ENCODE peak calls at places on chromosomes 6 and 20, in five cellular contexts. I is tibial nerve, F is BJ, D is tibial artery, X is colonic mucosa. P is an unnamed sample.

GRCh38 chr6:162612613-162613012 is 115.0 kb downstream of the PRKN start:
- DNase-seq in I (no peak), F (no peak), D (no peak), X (no peak), P (no peak)

GRCh38 chr6:82072113-82072512 is 175.4 kb downstream of the IBTK start:
- DNase-seq in I (no peak), F (no peak), D (no peak), X (no peak), P (no peak)

GRCh38 chr6:32148722-32149576 is 2.8 kb downstream of the PRRT1 start:
- DNase-seq in I (peak), F (no peak), D (peak), X (peak), P (no peak)

GRCh38 chr6:129719692-129720091 is 9.7 kb upstream of the ARHGAP18 start:
- DNase-seq in I (no peak), F (no peak), D (no peak), X (no peak), P (no peak)

GRCh38 chr20:22584922-22585785 is 782 bp upstream of the FOXA2 start:
- DNase-seq in I (no peak), F (no peak), D (no peak), X (peak), P (no peak)

GRCh38 chr6:127365874-127366273 is 22.5 kb upstream of the ECHDC1 start:
- DNase-seq in I (no peak), F (no peak), D (no peak), X (no peak), P (no peak)

GRCh38 chr20:52150440-52151258 is 40.9 kb downstream of the ZFP64 start:
- DNase-seq in I (peak), F (peak), D (no peak), X (peak), P (peak)

GRCh38 chr20:60087563-60088105 is 129.4 kb downstream of the CDH26 start:
- DNase-seq in I (no peak), F (no peak), D (no peak), X (no peak), P (no peak)

GRCh38 chr6:12811519-12811918 is 95.0 kb downstream of the PHACTR1 start:
- DNase-seq in I (no peak), F (no peak), D (no peak), X (no peak), P (no peak)

GRCh38 chr6:34984416-34984815 is 95.4 kb downstream of the ANKS1A start:
- DNase-seq in I (no peak), F (no peak), D (no peak), X (no peak), P (no peak)

GRCh38 chr6:75098709-75099108 is 107.1 kb downstream of the COL12A1 start:
- DNase-seq in I (peak), F (peak), D (peak), X (peak), P (peak)

GRCh38 chr6:15945593-15946159 is 183.2 kb upstream of the MYLIP start:
- DNase-seq in I (no peak), F (no peak), D (no peak), X (no peak), P (no peak)

GRCh38 chr6:26268659-26269402 is 96.2 kb upstream of the BTN3A2 start:
- DNase-seq in I (no peak), F (no peak), D (no peak), X (peak), P (no peak)

GRCh38 chr6:26271640-26272090 is 93.3 kb upstream of the BTN3A2 start:
- DNase-seq in I (no peak), F (no peak), D (no peak), X (peak), P (no peak)

GRCh38 chr6:26270903-26271639 is 93.9 kb upstream of the BTN3A2 start:
- DNase-seq in I (peak), F (peak), D (peak), X (peak), P (no peak)

GRCh38 chr6:26270121-26270861 is 94.7 kb upstream of the BTN3A2 start:
- DNase-seq in I (no peak), F (no peak), D (no peak), X (no peak), P (no peak)

DNA sequence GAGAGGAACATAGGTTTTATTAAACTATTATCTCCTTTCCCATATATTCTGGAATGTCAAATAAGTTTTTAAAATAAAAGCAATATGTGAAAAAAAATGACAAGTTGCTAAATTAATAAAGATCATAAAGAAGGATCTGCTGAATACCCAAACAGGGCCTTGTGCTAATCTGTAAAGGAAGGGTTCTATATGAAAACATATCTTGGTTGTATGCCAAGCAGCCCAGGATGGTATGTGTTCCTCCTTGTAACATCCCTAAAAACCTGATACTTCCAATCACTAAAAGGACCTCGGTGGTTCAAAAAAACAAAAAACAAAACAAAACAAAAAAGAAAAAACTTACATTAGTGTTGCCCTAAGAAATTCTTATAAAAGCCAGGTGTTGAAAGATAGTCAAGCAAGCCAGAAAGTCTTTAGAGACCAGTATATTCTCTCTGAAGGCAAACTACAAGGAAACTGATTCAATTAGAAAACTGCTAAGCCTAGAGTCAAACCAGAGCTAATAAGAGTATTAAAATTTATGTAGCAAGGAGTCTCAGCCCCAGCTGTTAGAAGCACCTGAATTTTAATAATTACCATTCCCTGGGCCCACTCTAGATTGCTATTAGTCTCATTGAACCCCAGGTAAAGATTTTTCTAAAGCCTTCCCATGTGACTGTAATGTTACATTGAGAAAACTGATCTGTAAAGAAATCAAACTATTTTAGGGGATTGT is 95.4 kb upstream of the BTN3A2 start:
- DNase-seq in I (no peak), F (no peak), D (no peak), X (no peak), P (no peak)
- H3K4me3 ChIP-seq in I (no peak), F (no peak), D (no peak), X (no peak), P (peak)

GRCh38 chr6:106101466-106101865 is 15.3 kb downstream of the PRDM1 start:
- DNase-seq in I (no peak), F (no peak), D (no peak), X (no peak), P (no peak)

GRCh38 chr6:106097368-106098231 is 11.5 kb downstream of the PRDM1 start:
- DNase-seq in I (peak), F (no peak), D (no peak), X (peak), P (no peak)

GRCh38 chr6:106100755-106101154 is 14.6 kb downstream of the PRDM1 start:
- DNase-seq in I (no peak), F (no peak), D (no peak), X (no peak), P (no peak)

GRCh38 chr6:106099235-106099537 is 13.1 kb downstream of the PRDM1 start:
- DNase-seq in I (no peak), F (no peak), D (no peak), X (peak), P (no peak)

DNA sequence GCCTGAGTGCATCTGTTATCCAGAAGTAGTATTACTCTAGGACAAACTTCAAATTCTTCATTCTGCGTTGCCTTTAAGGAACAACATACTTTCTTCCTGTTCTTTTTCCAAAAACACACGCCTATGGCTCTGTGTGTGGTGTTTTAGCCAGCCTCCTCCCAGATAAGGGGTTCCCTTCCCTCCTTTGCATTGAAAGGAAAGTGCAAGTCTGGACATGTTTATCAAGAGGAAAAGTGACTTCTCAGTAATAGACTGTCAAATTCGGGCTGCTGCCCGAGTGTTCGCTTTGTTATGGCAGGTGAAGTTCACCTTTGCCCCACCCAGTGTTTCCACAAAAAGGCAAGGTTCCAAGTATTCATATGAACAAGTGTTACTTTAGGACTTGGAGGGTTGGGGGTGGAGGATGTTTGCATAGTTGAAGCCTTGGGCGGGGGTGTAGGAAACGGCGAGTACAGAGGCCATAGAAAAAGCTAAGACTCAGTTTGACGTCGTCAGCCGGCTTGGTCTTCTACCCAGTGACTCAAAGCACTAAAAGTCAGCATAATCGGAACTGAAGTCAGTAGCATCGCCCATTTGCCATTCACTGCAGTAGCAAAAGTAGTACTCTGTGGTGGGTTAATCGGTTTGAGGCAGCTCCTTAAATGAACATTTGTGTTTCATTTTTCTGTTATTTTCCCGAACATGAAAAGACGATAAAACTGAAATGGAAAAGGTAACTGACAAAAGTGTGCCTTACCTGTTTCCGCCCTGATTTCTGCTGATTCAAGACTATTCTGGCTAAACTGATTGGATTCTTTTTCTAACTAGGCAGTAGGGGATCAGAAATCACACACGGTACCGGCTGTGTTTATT is 12.5 kb downstream of the PRDM1 start:
- DNase-seq in I (no peak), F (no peak), D (no peak), X (peak), P (no peak)
- H3K4me3 ChIP-seq in I (peak), F (peak), D (peak), X (peak), P (peak)

DNA sequence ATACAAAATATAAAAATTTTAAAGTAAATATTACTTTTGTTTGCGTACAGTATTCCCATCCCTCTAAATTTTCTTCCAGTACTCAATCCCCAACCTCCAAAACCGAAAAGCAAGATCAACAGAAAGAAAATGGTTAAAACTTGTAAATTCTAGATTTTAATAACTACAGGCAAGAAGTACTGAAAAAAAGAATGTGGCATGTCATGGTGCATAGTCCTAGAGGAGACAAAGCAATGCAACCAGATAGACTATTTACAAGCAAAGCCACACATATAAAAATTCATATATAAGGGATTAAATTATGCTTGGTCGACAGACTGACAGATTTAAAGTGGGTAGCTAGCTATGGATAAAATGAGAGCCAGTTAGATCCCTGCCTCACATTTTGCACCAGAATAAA is 56.5 kb upstream of the HFE start:
- DNase-seq in I (no peak), F (no peak), D (no peak), X (no peak), P (no peak)
- H3K4me3 ChIP-seq in I (no peak), F (no peak), D (no peak), X (no peak), P (no peak)

GRCh38 chr6:33292996-33293682 is 3.7 kb downstream of the PFDN6 start:
- DNase-seq in I (no peak), F (no peak), D (no peak), X (no peak), P (no peak)

GRCh38 chr6:33289784-33290315 is 449 bp downstream of the PFDN6 start:
- DNase-seq in I (no peak), F (no peak), D (no peak), X (no peak), P (no peak)

GRCh38 chr6:33288942-33289783 is at the start of the genes PFDN6 and WDR46:
- DNase-seq in I (peak), F (peak), D (peak), X (peak), P (peak)

GRCh38 chr6:33288141-33288941 is 698 bp downstream of the WDR46 start:
- DNase-seq in I (no peak), F (no peak), D (no peak), X (no peak), P (no peak)

DNA sequence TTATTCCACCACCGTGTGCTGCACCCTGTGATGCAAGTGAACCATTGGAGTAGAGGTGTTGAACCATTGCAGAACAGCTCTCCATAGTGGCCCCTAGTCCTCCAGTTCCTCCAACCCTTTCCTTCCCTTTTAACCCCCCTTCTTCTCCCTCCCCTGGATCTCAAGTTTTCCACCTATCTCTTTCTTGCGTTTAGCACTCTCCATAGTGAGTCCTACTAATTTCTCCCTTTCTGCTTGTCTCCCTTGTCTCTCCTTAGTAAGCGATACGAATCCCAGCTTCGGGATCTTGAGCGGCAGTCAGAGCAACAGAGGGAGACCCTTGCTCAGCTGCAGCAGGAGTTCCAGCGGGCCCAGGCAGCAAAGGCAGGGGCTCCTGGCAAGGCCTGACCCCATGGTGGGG is 1.1 kb downstream of the PFDN6 start:
- DNase-seq in I (no peak), F (no peak), D (no peak), X (no peak), P (no peak)
- H3K4me3 ChIP-seq in I (no peak), F (peak), D (peak), X (no peak), P (peak)

DNA sequence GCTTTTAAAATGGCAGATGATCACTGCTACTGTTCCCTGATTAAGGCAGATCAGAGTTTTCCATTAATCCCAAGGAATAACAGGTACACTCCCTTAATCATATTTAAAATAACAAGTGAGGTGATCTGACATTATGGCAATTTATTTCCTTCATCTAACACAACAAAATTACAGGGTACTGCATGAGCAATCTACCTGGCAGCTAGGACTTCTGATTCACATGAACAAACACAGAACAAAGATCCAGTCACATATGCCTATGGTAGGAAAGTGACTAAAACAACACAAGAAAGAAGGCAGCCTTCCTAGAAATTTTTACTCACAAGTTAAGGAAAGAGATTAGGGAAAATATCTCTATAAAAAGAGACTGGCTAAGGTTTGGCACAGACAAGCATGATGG is 33.2 kb downstream of the MAP7 start:
- DNase-seq in I (no peak), F (no peak), D (no peak), X (no peak), P (no peak)
- H3K4me3 ChIP-seq in I (no peak), F (no peak), D (no peak), X (no peak), P (no peak)

GRCh38 chr20:36096404-36096799 is 58.1 kb upstream of the EPB41L1 start:
- DNase-seq in I (no peak), F (no peak), D (no peak), X (no peak), P (no peak)

GRCh38 chr20:36097331-36097730 is 57.2 kb upstream of the EPB41L1 start:
- DNase-seq in I (no peak), F (peak), D (no peak), X (peak), P (no peak)

GRCh38 chr20:36098364-36098763 is 56.2 kb upstream of the EPB41L1 start:
- DNase-seq in I (peak), F (no peak), D (peak), X (peak), P (no peak)

GRCh38 chr20:36099106-36099505 is 55.4 kb upstream of the EPB41L1 start:
- DNase-seq in I (no peak), F (no peak), D (no peak), X (no peak), P (no peak)

DNA sequence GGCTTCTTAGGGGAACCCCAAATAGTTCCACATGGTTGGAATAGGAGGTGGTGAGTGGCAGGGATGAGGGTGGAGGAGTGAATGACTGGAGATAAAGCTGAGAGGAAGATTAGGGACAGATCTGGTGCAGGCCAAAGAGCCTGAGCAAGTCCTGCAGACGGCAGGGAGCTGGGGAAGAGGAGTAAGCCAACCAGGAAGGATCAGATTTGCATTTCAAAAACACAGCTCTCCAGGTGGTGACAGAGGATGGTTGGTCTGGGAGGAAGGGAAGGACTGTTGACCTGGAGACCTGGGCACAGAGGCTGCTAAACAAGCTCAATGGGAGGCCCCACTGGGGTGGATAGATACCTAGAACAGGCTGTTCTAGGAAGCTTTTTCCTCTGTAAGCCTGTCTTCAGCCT is 56.8 kb upstream of the EPB41L1 start:
- DNase-seq in I (no peak), F (no peak), D (no peak), X (no peak), P (no peak)
- H3K4me3 ChIP-seq in I (no peak), F (no peak), D (no peak), X (no peak), P (no peak)